ENCODE peak calls at places on chromosomes 7 and 10, in four cellular contexts. One of them, this sample, is unnamed.

GRCh38 chr10:58513189-58514101 is 773 bp downstream of the BICC1 start:
- DNase-seq in brain microvascular endothelial cell: peak
- DNase-seq in fibroblast of the aortic adventitia: peak
- DNase-seq in foreskin fibroblast: peak
- DNase-seq in this sample: no peak

GRCh38 chr7:151376218-151376902 is 33.5 kb downstream of the WDR86 start:
- DNase-seq in brain microvascular endothelial cell: no peak
- DNase-seq in fibroblast of the aortic adventitia: no peak
- DNase-seq in foreskin fibroblast: no peak
- DNase-seq in this sample: no peak

GRCh38 chr10:47336387-47337134 is 11.6 kb upstream of the RBP3 start:
- DNase-seq in fibroblast of the aortic adventitia: no peak
- DNase-seq in foreskin fibroblast: no peak
- DNase-seq in brain microvascular endothelial cell: peak
- DNase-seq in this sample: no peak

GRCh38 chr10:74067373-74068370 is 69.8 kb downstream of the VCL start:
- DNase-seq in fibroblast of the aortic adventitia: peak
- DNase-seq in brain microvascular endothelial cell: no peak
- DNase-seq in foreskin fibroblast: no peak
- DNase-seq in this sample: no peak

GRCh38 chr7:18541189-18541870 is 45.8 kb downstream of the HDAC9 start:
- DNase-seq in foreskin fibroblast: peak
- DNase-seq in brain microvascular endothelial cell: no peak
- DNase-seq in fibroblast of the aortic adventitia: peak
- DNase-seq in this sample: peak

GRCh38 chr7:65325793-65326432 is 47.7 kb upstream of the ZNF92 start:
- DNase-seq in fibroblast of the aortic adventitia: no peak
- DNase-seq in foreskin fibroblast: no peak
- DNase-seq in brain microvascular endothelial cell: peak
- DNase-seq in this sample: no peak

GRCh38 chr10:33270971-33271370 is 63.5 kb downstream of the NRP1 start:
- DNase-seq in brain microvascular endothelial cell: no peak
- DNase-seq in fibroblast of the aortic adventitia: no peak
- DNase-seq in foreskin fibroblast: no peak
- DNase-seq in this sample: no peak

GRCh38 chr7:121151663-121152344 is 163.3 kb downstream of the CPED1 start:
- DNase-seq in fibroblast of the aortic adventitia: no peak
- DNase-seq in foreskin fibroblast: no peak
- DNase-seq in brain microvascular endothelial cell: no peak
- DNase-seq in this sample: no peak

GRCh38 chr7:73907554-73908122 is 46.7 kb downstream of the TMEM270 start:
- DNase-seq in foreskin fibroblast: no peak
- DNase-seq in fibroblast of the aortic adventitia: no peak
- DNase-seq in brain microvascular endothelial cell: no peak
- DNase-seq in this sample: no peak

DNA sequence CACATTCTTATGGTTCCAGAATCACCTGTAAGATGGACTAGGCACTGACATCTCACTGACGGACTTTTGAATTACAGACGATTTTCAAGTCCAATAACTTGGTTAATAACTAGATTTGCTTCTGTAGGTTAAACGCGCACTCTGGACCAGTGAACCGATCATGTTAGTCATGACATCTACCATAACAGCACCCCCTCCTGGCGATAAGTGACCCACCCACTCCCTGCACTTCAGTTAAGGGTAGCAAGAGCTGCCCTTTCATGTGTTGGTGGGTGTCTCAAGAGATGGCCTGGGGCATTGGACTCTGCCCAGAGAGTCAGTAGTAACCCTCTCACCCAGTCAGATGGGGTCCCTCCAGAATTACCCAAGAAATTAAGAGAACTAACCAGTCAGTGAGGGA is 12.9 kb downstream of the GRM8 start:
- DNase-seq in fibroblast of the aortic adventitia: no peak
- DNase-seq in foreskin fibroblast: no peak
- DNase-seq in brain microvascular endothelial cell: no peak
- DNase-seq in this sample: no peak
- TF ChIP-seq CTCF in fibroblast of the aortic adventitia: no peak
- TF ChIP-seq CTCF in foreskin fibroblast: no peak
- TF ChIP-seq CTCF in brain microvascular endothelial cell: no peak
- TF ChIP-seq CTCF in this sample: peak

GRCh38 chr10:8174762-8175161 is 120.3 kb downstream of the GATA3 start:
- DNase-seq in foreskin fibroblast: no peak
- DNase-seq in fibroblast of the aortic adventitia: no peak
- DNase-seq in brain microvascular endothelial cell: no peak
- DNase-seq in this sample: no peak
- H3K4me3 ChIP-seq in foreskin fibroblast: no peak
- H3K4me3 ChIP-seq in fibroblast of the aortic adventitia: no peak
- H3K4me3 ChIP-seq in brain microvascular endothelial cell: no peak
- H3K4me3 ChIP-seq in this sample: no peak

DNA sequence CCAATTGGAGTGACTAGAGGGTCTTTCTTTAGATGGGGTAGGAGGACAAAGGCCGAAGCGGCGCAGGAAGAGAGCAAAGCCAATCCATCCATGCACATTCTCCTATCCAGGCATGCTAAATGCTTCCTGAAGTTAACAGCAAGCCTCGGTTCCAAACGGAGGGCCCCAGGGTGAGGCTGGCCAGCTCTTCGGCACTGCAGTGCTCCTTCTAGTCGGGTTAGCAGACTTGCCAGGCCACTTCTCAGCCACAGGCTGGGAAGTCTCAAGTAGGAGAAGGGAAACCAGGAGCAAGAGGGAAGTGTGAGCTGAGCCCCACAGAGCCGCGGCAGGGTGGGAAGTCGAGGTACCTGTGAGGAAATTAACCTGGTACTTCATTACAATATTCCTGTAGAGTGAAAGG is 253.8 kb upstream of the INHBA start:
- DNase-seq in foreskin fibroblast: no peak
- DNase-seq in brain microvascular endothelial cell: no peak
- DNase-seq in fibroblast of the aortic adventitia: peak
- DNase-seq in this sample: no peak
- TF ChIP-seq CTCF in foreskin fibroblast: no peak
- TF ChIP-seq CTCF in brain microvascular endothelial cell: no peak
- TF ChIP-seq CTCF in fibroblast of the aortic adventitia: no peak
- TF ChIP-seq CTCF in this sample: no peak

GRCh38 chr7:94374721-94375120 is 20.0 kb upstream of the COL1A2 start:
- DNase-seq in foreskin fibroblast: no peak
- DNase-seq in brain microvascular endothelial cell: no peak
- DNase-seq in fibroblast of the aortic adventitia: peak
- DNase-seq in this sample: no peak
- H3K4me3 ChIP-seq in foreskin fibroblast: peak
- H3K4me3 ChIP-seq in brain microvascular endothelial cell: peak
- H3K4me3 ChIP-seq in fibroblast of the aortic adventitia: peak
- H3K4me3 ChIP-seq in this sample: no peak

GRCh38 chr10:121240556-121240955 is 357.7 kb downstream of the FGFR2 start:
- DNase-seq in brain microvascular endothelial cell: no peak
- DNase-seq in foreskin fibroblast: no peak
- DNase-seq in fibroblast of the aortic adventitia: no peak
- DNase-seq in this sample: no peak

GRCh38 chr10:121240011-121240410 is 358.2 kb downstream of the FGFR2 start:
- DNase-seq in fibroblast of the aortic adventitia: no peak
- DNase-seq in brain microvascular endothelial cell: no peak
- DNase-seq in foreskin fibroblast: no peak
- DNase-seq in this sample: no peak

GRCh38 chr10:121236621-121237020 is 361.6 kb downstream of the FGFR2 start:
- DNase-seq in brain microvascular endothelial cell: no peak
- DNase-seq in foreskin fibroblast: no peak
- DNase-seq in fibroblast of the aortic adventitia: no peak
- DNase-seq in this sample: no peak

GRCh38 chr10:121235692-121236091 is 362.6 kb downstream of the FGFR2 start:
- DNase-seq in fibroblast of the aortic adventitia: no peak
- DNase-seq in foreskin fibroblast: no peak
- DNase-seq in brain microvascular endothelial cell: no peak
- DNase-seq in this sample: no peak

GRCh38 chr10:121237718-121238117 is 360.5 kb downstream of the FGFR2 start:
- DNase-seq in brain microvascular endothelial cell: no peak
- DNase-seq in fibroblast of the aortic adventitia: no peak
- DNase-seq in foreskin fibroblast: no peak
- DNase-seq in this sample: no peak
- TF ChIP-seq CTCF in brain microvascular endothelial cell: no peak
- TF ChIP-seq CTCF in fibroblast of the aortic adventitia: no peak
- TF ChIP-seq CTCF in foreskin fibroblast: no peak
- TF ChIP-seq CTCF in this sample: peak

DNA sequence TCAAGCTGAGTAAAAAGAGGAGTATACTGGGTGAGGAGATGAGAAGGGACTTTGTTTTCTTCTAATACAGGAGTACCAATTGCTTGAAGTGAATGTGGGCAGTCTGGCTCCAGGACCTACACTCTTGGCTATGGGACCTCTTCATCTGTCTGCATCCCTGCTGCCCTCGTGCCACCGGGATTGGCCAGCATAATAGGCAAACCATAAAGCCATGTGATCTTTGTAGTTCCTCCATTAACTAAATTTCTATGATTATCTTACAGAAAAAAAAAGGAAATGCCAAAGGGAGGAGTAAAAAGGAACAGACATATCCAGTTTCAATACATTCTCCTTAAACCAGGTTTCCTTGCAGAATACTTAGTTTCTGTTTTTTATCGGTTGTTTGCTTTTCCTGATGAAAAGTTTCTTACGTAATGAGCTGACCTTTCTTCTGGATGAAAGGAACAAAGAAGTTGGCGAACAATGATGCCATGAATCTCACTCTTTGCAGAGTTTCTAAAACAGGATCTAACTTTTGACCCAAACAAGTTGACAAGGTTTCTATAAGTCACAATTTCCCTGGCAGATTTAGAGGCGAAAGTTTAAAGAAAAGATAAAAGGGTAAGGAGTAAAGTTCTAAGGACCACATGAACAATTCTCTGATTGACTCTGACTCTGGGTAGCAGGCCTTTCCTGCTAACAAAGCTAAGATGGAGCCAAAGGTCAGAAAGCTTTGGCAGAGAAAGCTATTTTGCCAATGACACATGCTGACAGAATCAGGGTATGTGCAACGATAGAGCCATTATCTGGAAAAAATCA is 54.1 kb downstream of the LAMB1 start:
- DNase-seq in foreskin fibroblast: peak
- DNase-seq in brain microvascular endothelial cell: peak
- DNase-seq in fibroblast of the aortic adventitia: peak
- DNase-seq in this sample: peak
- H3K4me3 ChIP-seq in foreskin fibroblast: no peak
- H3K4me3 ChIP-seq in brain microvascular endothelial cell: no peak
- H3K4me3 ChIP-seq in fibroblast of the aortic adventitia: no peak
- H3K4me3 ChIP-seq in this sample: no peak

GRCh38 chr10:49761789-49762565 is at the start of gene OGDHL:
- DNase-seq in fibroblast of the aortic adventitia: peak
- DNase-seq in brain microvascular endothelial cell: peak
- DNase-seq in foreskin fibroblast: peak
- DNase-seq in this sample: no peak
- TF ChIP-seq CTCF in fibroblast of the aortic adventitia: no peak
- TF ChIP-seq CTCF in brain microvascular endothelial cell: no peak
- TF ChIP-seq CTCF in foreskin fibroblast: no peak
- TF ChIP-seq CTCF in this sample: no peak

GRCh38 chr7:129348023-129348740 is 86.0 kb upstream of the STRIP2 start:
- DNase-seq in brain microvascular endothelial cell: no peak
- DNase-seq in foreskin fibroblast: no peak
- DNase-seq in fibroblast of the aortic adventitia: no peak
- DNase-seq in this sample: no peak
- H3K4me3 ChIP-seq in brain microvascular endothelial cell: no peak
- H3K4me3 ChIP-seq in foreskin fibroblast: no peak
- H3K4me3 ChIP-seq in fibroblast of the aortic adventitia: no peak
- H3K4me3 ChIP-seq in this sample: no peak

DNA sequence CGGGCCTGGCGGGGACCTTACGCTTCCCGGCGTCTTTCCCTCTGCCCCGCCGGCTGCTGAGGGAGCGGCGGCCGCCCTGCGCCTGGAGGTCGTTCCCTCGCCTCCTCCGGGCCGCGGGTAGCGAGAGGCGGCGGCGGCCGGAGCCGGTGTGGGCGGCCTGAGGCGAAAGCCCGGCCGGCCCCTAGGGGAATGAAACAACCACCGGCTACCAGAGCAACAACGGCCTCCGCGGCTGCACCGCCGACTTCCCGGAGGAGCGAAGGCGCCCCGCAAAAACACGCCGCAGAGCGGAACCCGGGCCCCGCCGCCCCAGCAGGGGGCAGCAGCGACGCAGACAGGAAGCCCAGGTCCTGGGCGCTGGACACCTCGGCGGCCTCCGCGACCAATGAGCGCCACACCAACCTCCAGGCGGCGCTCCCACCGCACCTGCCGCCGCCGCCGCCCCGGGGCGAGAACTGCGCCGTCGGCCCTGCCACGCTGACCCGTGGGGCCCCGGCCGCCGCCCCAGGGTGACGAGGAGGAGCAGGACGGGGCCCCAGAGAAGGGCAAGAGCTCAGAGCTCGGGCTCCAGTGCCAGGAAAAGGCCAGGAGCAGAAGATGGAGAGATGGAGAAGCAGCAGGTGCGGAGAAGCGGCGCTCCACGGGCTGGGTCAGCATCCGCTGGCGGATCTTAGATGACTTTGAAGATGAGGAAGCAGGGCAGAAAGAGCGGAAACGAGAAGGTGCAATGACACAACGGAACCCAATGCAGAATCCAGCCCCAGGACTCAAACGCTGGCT is 10.4 kb upstream of the ACSM6 start:
- DNase-seq in foreskin fibroblast: peak
- DNase-seq in brain microvascular endothelial cell: peak
- DNase-seq in fibroblast of the aortic adventitia: peak
- DNase-seq in this sample: peak
- TF ChIP-seq CTCF in foreskin fibroblast: peak
- TF ChIP-seq CTCF in brain microvascular endothelial cell: peak
- TF ChIP-seq CTCF in fibroblast of the aortic adventitia: peak
- TF ChIP-seq CTCF in this sample: peak